ENCODE peak calls at places on chromosomes 16 and 17, in seven cellular contexts. V is Right ventricle myocardium superior; K is NCI-H1105; H is activated CD4-positive, alpha-beta T cell treated with anti-CD3 and anti-CD28 coated beads for 48 hours; W is ACHN; S is T47D; P is T-cell. X is an unnamed sample.

GRCh38 chr16:69607674-69608073 is 41.9 kb downstream of the NFAT5 start:
- DNase-seq in P (no peak), H (no peak), K (no peak), V (no peak), W (no peak), S (no peak), X (no peak)

GRCh38 chr17:20263595-20263994 is 203.7 kb downstream of the LGALS9B start:
- DNase-seq in H (no peak), W (no peak), K (no peak), P (no peak), V (no peak), S (no peak), X (no peak)

GRCh38 chr17:6105608-6106007 is 35.4 kb downstream of the WSCD1 start:
- DNase-seq in P (no peak), K (no peak), S (no peak), W (no peak), V (no peak), H (no peak), X (no peak)

GRCh38 chr17:45812102-45812501 is 28.0 kb downstream of the CRHR1 start:
- DNase-seq in K (no peak), H (no peak), P (no peak), S (peak), V (no peak), W (peak), X (no peak)

GRCh38 chr17:45768000-45768399 is 16.1 kb upstream of the CRHR1 start:
- DNase-seq in S (no peak), H (no peak), V (no peak), P (no peak), K (no peak), W (no peak), X (no peak)

GRCh38 chr16:75043175-75043937 is 44.5 kb downstream of the ZNRF1 start:
- DNase-seq in W (no peak), H (no peak), P (no peak), V (no peak), S (no peak), K (no peak), X (no peak)

GRCh38 chr16:21708533-21709115 is 44.9 kb downstream of the OTOA start:
- DNase-seq in V (peak), P (peak), K (peak), S (peak), H (peak), W (peak), X (peak)

GRCh38 chr17:81869221-81870154 is 1.6 kb downstream of the ARHGDIA start:
- DNase-seq in W (no peak), K (no peak), V (peak), P (no peak), H (peak), S (no peak), X (no peak)

GRCh38 chr17:29384901-29385300 is 5.3 kb upstream of the TAOK1 start:
- DNase-seq in H (no peak), K (no peak), P (no peak), V (no peak), S (no peak), W (peak), X (no peak)

GRCh38 chr17:19996502-19996901 is 12.7 kb upstream of the SPECC1 start:
- DNase-seq in S (no peak), P (no peak), W (no peak), H (no peak), V (no peak), K (no peak), X (no peak)

GRCh38 chr17:29138991-29139682 is 41.1 kb downstream of the MYO18A start:
- DNase-seq in H (peak), V (peak), P (no peak), K (no peak), S (no peak), W (no peak), X (no peak)

GRCh38 chr17:2948721-2949468 is 114.5 kb downstream of the OR1D5 start:
- DNase-seq in V (no peak), P (no peak), K (no peak), W (no peak), S (no peak), H (no peak), X (no peak)

GRCh38 chr16:1913327-1914083 is 4.7 kb downstream of the HS3ST6 start:
- DNase-seq in S (no peak), H (no peak), K (no peak), W (no peak), P (no peak), V (no peak), X (peak)

GRCh38 chr16:88194397-88195020 is 188.2 kb upstream of the ZNF469 start:
- DNase-seq in W (no peak), S (no peak), K (no peak), V (no peak), P (no peak), H (no peak), X (no peak)

GRCh38 chr17:59777033-59777432 is 69.6 kb downstream of the VMP1 start:
- DNase-seq in S (no peak), P (no peak), W (no peak), K (no peak), V (no peak), H (no peak), X (no peak)

GRCh38 chr16:75193730-75194444 is 13.1 kb downstream of the CTRB2 start:
- DNase-seq in S (no peak), H (no peak), W (no peak), K (no peak), V (no peak), P (no peak), X (no peak)

X was measured in HuH-7.5.